ENCODE peak calls at places on chromosomes 2 and 18, in ten cellular contexts. One of them, this sample, is unnamed.

GRCh38 chr18:51078026-51078425 is 48.0 kb downstream of the SMAD4 start:
- DNase-seq in CD4-positive, alpha-beta memory T cell: no peak
- DNase-seq in ovary: no peak
- DNase-seq in prostate gland: no peak
- DNase-seq in cardiac fibroblast: no peak
- DNase-seq in kidney: no peak
- DNase-seq in CD8-positive, alpha-beta memory T cell: no peak
- DNase-seq in lower lobe of right lung: no peak
- DNase-seq in pancreas: no peak
- DNase-seq in tibial artery: no peak
- DNase-seq in this sample: no peak

GRCh38 chr18:54769526-54770464 is 58.5 kb upstream of the RAB27B start:
- DNase-seq in CD4-positive, alpha-beta memory T cell: no peak
- DNase-seq in ovary: no peak
- DNase-seq in prostate gland: no peak
- DNase-seq in cardiac fibroblast: peak; percentile 19
- DNase-seq in kidney: no peak
- DNase-seq in CD8-positive, alpha-beta memory T cell: no peak
- DNase-seq in lower lobe of right lung: no peak
- DNase-seq in pancreas: no peak
- DNase-seq in tibial artery: no peak
- DNase-seq in this sample: no peak

GRCh38 chr2:33321236-33321731 is 155.2 kb upstream of the RASGRP3 start:
- DNase-seq in CD4-positive, alpha-beta memory T cell: no peak
- DNase-seq in ovary: no peak
- DNase-seq in prostate gland: no peak
- DNase-seq in cardiac fibroblast: peak; percentile 63
- DNase-seq in kidney: no peak
- DNase-seq in CD8-positive, alpha-beta memory T cell: no peak
- DNase-seq in lower lobe of right lung: no peak
- DNase-seq in pancreas: no peak
- DNase-seq in tibial artery: no peak
- DNase-seq in this sample: peak; percentile 73

GRCh38 chr2:71935291-71935848 is 212.3 kb downstream of the CYP26B1 start:
- DNase-seq in CD4-positive, alpha-beta memory T cell: no peak
- DNase-seq in ovary: no peak
- DNase-seq in prostate gland: peak; percentile 70
- DNase-seq in cardiac fibroblast: peak; percentile 84
- DNase-seq in kidney: peak; percentile 91
- DNase-seq in CD8-positive, alpha-beta memory T cell: no peak
- DNase-seq in lower lobe of right lung: no peak
- DNase-seq in pancreas: no peak
- DNase-seq in tibial artery: peak; percentile 93
- DNase-seq in this sample: peak; percentile 8

GRCh38 chr18:22609642-22610041 is 191.9 kb upstream of the CTAGE1 start:
- DNase-seq in CD4-positive, alpha-beta memory T cell: no peak
- DNase-seq in ovary: peak; percentile 38
- DNase-seq in prostate gland: no peak
- DNase-seq in cardiac fibroblast: peak; percentile 43
- DNase-seq in kidney: no peak
- DNase-seq in CD8-positive, alpha-beta memory T cell: no peak
- DNase-seq in lower lobe of right lung: peak; percentile 58
- DNase-seq in pancreas: no peak
- DNase-seq in tibial artery: no peak
- DNase-seq in this sample: peak; percentile 29

GRCh38 chr2:172953970-172954852 is 121.4 kb upstream of the MAP3K20 start:
- DNase-seq in CD4-positive, alpha-beta memory T cell: no peak
- DNase-seq in ovary: no peak
- DNase-seq in prostate gland: no peak
- DNase-seq in cardiac fibroblast: peak; percentile 62
- DNase-seq in kidney: no peak
- DNase-seq in CD8-positive, alpha-beta memory T cell: no peak
- DNase-seq in lower lobe of right lung: no peak
- DNase-seq in pancreas: no peak
- DNase-seq in tibial artery: no peak
- DNase-seq in this sample: no peak

GRCh38 chr2:65128297-65129190 is 1.4 kb downstream of the RAB1A start:
- DNase-seq in CD4-positive, alpha-beta memory T cell: no peak
- DNase-seq in ovary: no peak
- DNase-seq in prostate gland: peak; percentile 14
- DNase-seq in cardiac fibroblast: peak; percentile 62
- DNase-seq in kidney: no peak
- DNase-seq in CD8-positive, alpha-beta memory T cell: no peak
- DNase-seq in lower lobe of right lung: no peak
- DNase-seq in pancreas: no peak
- DNase-seq in tibial artery: peak; percentile 74
- DNase-seq in this sample: peak; percentile 23

GRCh38 chr18:55862693-55863485 is 274.9 kb upstream of the TCF4 start:
- DNase-seq in CD4-positive, alpha-beta memory T cell: no peak
- DNase-seq in ovary: no peak
- DNase-seq in prostate gland: no peak
- DNase-seq in cardiac fibroblast: no peak
- DNase-seq in kidney: no peak
- DNase-seq in CD8-positive, alpha-beta memory T cell: no peak
- DNase-seq in lower lobe of right lung: no peak
- DNase-seq in pancreas: no peak
- DNase-seq in tibial artery: no peak
- DNase-seq in this sample: no peak

GRCh38 chr2:168087406-168087805 is 160.0 kb downstream of the STK39 start:
- DNase-seq in CD4-positive, alpha-beta memory T cell: no peak
- DNase-seq in ovary: no peak
- DNase-seq in prostate gland: peak; percentile 15
- DNase-seq in cardiac fibroblast: no peak
- DNase-seq in kidney: no peak
- DNase-seq in CD8-positive, alpha-beta memory T cell: no peak
- DNase-seq in lower lobe of right lung: no peak
- DNase-seq in pancreas: no peak
- DNase-seq in tibial artery: no peak
- DNase-seq in this sample: no peak

GRCh38 chr2:171315781-171316180 is 118.0 kb downstream of the METTL8 start:
- DNase-seq in CD4-positive, alpha-beta memory T cell: no peak
- DNase-seq in ovary: no peak
- DNase-seq in prostate gland: no peak
- DNase-seq in cardiac fibroblast: no peak
- DNase-seq in kidney: no peak
- DNase-seq in CD8-positive, alpha-beta memory T cell: no peak
- DNase-seq in lower lobe of right lung: no peak
- DNase-seq in pancreas: no peak
- DNase-seq in tibial artery: no peak
- DNase-seq in this sample: no peak

GRCh38 chr18:39840406-39840805 is 2114.6 kb upstream of the PIK3C3 start:
- DNase-seq in CD4-positive, alpha-beta memory T cell: no peak
- DNase-seq in ovary: peak; percentile 30
- DNase-seq in prostate gland: no peak
- DNase-seq in cardiac fibroblast: peak; percentile 83
- DNase-seq in kidney: no peak
- DNase-seq in CD8-positive, alpha-beta memory T cell: no peak
- DNase-seq in lower lobe of right lung: no peak
- DNase-seq in pancreas: no peak
- DNase-seq in tibial artery: no peak
- DNase-seq in this sample: peak; percentile 91

GRCh38 chr18:51610481-51610880 is 413.0 kb upstream of the MEX3C start:
- DNase-seq in CD4-positive, alpha-beta memory T cell: no peak
- DNase-seq in ovary: no peak
- DNase-seq in prostate gland: no peak
- DNase-seq in cardiac fibroblast: no peak
- DNase-seq in kidney: no peak
- DNase-seq in CD8-positive, alpha-beta memory T cell: no peak
- DNase-seq in lower lobe of right lung: no peak
- DNase-seq in pancreas: no peak
- DNase-seq in tibial artery: no peak
- DNase-seq in this sample: no peak

GRCh38 chr2:30122362-30122761 is 24.4 kb upstream of the YPEL5 start:
- DNase-seq in CD4-positive, alpha-beta memory T cell: no peak
- DNase-seq in ovary: no peak
- DNase-seq in prostate gland: no peak
- DNase-seq in cardiac fibroblast: no peak
- DNase-seq in kidney: no peak
- DNase-seq in CD8-positive, alpha-beta memory T cell: no peak
- DNase-seq in lower lobe of right lung: no peak
- DNase-seq in pancreas: peak; percentile 21
- DNase-seq in tibial artery: no peak
- DNase-seq in this sample: no peak

GRCh38 chr2:236769981-236770671 is 200.5 kb downstream of the ACKR3 start:
- DNase-seq in CD4-positive, alpha-beta memory T cell: no peak
- DNase-seq in ovary: no peak
- DNase-seq in prostate gland: no peak
- DNase-seq in cardiac fibroblast: peak; percentile 96
- DNase-seq in kidney: no peak
- DNase-seq in CD8-positive, alpha-beta memory T cell: no peak
- DNase-seq in lower lobe of right lung: no peak
- DNase-seq in pancreas: no peak
- DNase-seq in tibial artery: no peak
- DNase-seq in this sample: peak; percentile 99

GRCh38 chr2:43222472-43223146 is 3.8 kb downstream of the ZFP36L2 start:
- DNase-seq in CD4-positive, alpha-beta memory T cell: no peak
- DNase-seq in ovary: no peak
- DNase-seq in prostate gland: no peak
- DNase-seq in cardiac fibroblast: peak; percentile 59
- DNase-seq in kidney: no peak
- DNase-seq in CD8-positive, alpha-beta memory T cell: no peak
- DNase-seq in lower lobe of right lung: peak; percentile 12
- DNase-seq in pancreas: no peak
- DNase-seq in tibial artery: no peak
- DNase-seq in this sample: peak; percentile 36

GRCh38 chr2:146576301-146576700 is 1268.5 kb upstream of the ACVR2A start:
- DNase-seq in CD4-positive, alpha-beta memory T cell: no peak
- DNase-seq in ovary: no peak
- DNase-seq in prostate gland: no peak
- DNase-seq in cardiac fibroblast: peak; percentile 3
- DNase-seq in kidney: no peak
- DNase-seq in CD8-positive, alpha-beta memory T cell: no peak
- DNase-seq in lower lobe of right lung: no peak
- DNase-seq in pancreas: no peak
- DNase-seq in tibial artery: no peak
- DNase-seq in this sample: no peak

GRCh38 chr2:231687133-231687852 is 21.0 kb upstream of the PTMA start:
- DNase-seq in CD4-positive, alpha-beta memory T cell: no peak
- DNase-seq in ovary: no peak
- DNase-seq in prostate gland: no peak
- DNase-seq in cardiac fibroblast: peak; percentile 30
- DNase-seq in kidney: peak; percentile 85
- DNase-seq in CD8-positive, alpha-beta memory T cell: peak; percentile 47
- DNase-seq in lower lobe of right lung: peak; percentile 82
- DNase-seq in pancreas: peak; percentile 84
- DNase-seq in tibial artery: no peak
- DNase-seq in this sample: peak; percentile 17
- H3K4me3 ChIP-seq in CD4-positive, alpha-beta memory T cell: no peak overlapping the region
- H3K4me3 ChIP-seq in ovary: no peak overlapping the region
- H3K4me3 ChIP-seq in prostate gland: no peak overlapping the region
- H3K4me3 ChIP-seq in cardiac fibroblast: no peak overlapping the region
- H3K4me3 ChIP-seq in kidney: no peak overlapping the region
- H3K4me3 ChIP-seq in CD8-positive, alpha-beta memory T cell: no peak overlapping the region
- H3K4me3 ChIP-seq in lower lobe of right lung: no peak overlapping the region
- H3K4me3 ChIP-seq in pancreas: no peak overlapping the region
- H3K4me3 ChIP-seq in tibial artery: no peak overlapping the region
- H3K4me3 ChIP-seq in this sample: no peak overlapping the region

DNA sequence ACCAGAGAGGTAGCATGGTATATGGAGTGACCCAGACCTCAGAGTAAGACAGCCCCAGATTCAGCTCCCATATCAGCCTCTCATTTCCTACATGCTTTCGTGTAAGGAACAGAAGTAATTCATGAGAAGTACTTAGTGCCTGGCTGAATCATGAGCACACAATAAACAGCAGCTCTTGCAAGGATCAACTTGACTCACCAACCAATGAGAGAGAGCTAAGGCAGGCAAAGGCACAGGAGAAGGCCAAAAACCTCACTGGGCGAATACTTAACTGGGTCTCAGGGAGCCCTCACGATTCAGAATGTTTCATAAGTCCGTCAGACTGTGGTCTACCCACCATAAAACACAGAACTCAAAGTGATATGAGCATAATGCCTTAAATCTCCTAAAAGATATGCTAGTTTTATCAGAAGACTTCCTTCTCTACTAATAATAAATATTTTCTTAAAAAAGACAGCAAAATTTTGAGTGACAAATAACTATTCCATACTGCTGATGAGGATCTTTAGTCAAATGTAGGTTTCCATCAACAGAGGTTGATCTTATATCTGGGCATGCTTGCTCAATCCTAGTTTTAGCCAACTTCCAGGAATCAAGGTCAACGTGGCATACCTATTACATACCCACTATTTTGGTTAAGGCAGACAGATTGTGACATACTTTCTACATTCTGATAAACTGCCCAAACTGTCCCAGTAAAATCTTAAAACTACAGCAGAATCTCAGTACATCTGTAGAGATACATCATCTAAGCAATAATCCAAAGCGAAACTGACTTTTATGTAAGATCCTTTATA is 34.9 kb downstream of the IMMT start:
- DNase-seq in CD4-positive, alpha-beta memory T cell: no peak
- DNase-seq in ovary: no peak
- DNase-seq in prostate gland: no peak
- DNase-seq in cardiac fibroblast: no peak
- DNase-seq in kidney: no peak
- DNase-seq in CD8-positive, alpha-beta memory T cell: no peak
- DNase-seq in lower lobe of right lung: no peak
- DNase-seq in pancreas: no peak
- DNase-seq in tibial artery: no peak
- DNase-seq in this sample: no peak
- H3K4me3 ChIP-seq in CD4-positive, alpha-beta memory T cell: no peak overlapping the region
- H3K4me3 ChIP-seq in ovary: no peak overlapping the region
- H3K4me3 ChIP-seq in prostate gland: no peak overlapping the region
- H3K4me3 ChIP-seq in cardiac fibroblast: no peak overlapping the region
- H3K4me3 ChIP-seq in kidney: no peak overlapping the region
- H3K4me3 ChIP-seq in CD8-positive, alpha-beta memory T cell: no peak overlapping the region
- H3K4me3 ChIP-seq in lower lobe of right lung: no peak overlapping the region
- H3K4me3 ChIP-seq in pancreas: no peak overlapping the region
- H3K4me3 ChIP-seq in tibial artery: no peak overlapping the region
- H3K4me3 ChIP-seq in this sample: no peak overlapping the region

GRCh38 chr2:47222813-47223564 is 67.9 kb upstream of the STPG4 start:
- DNase-seq in CD4-positive, alpha-beta memory T cell: no peak
- DNase-seq in ovary: no peak
- DNase-seq in prostate gland: no peak
- DNase-seq in cardiac fibroblast: no peak
- DNase-seq in kidney: no peak
- DNase-seq in CD8-positive, alpha-beta memory T cell: no peak
- DNase-seq in lower lobe of right lung: no peak
- DNase-seq in pancreas: no peak
- DNase-seq in tibial artery: no peak
- DNase-seq in this sample: no peak
- H3K4me3 ChIP-seq in CD4-positive, alpha-beta memory T cell: no peak overlapping the region
- H3K4me3 ChIP-seq in ovary: no peak overlapping the region
- H3K4me3 ChIP-seq in prostate gland: no peak overlapping the region
- H3K4me3 ChIP-seq in cardiac fibroblast: no peak overlapping the region
- H3K4me3 ChIP-seq in kidney: no peak overlapping the region
- H3K4me3 ChIP-seq in CD8-positive, alpha-beta memory T cell: no peak overlapping the region
- H3K4me3 ChIP-seq in lower lobe of right lung: no peak overlapping the region
- H3K4me3 ChIP-seq in pancreas: no peak overlapping the region
- H3K4me3 ChIP-seq in tibial artery: no peak overlapping the region
- H3K4me3 ChIP-seq in this sample: no peak overlapping the region

DNA sequence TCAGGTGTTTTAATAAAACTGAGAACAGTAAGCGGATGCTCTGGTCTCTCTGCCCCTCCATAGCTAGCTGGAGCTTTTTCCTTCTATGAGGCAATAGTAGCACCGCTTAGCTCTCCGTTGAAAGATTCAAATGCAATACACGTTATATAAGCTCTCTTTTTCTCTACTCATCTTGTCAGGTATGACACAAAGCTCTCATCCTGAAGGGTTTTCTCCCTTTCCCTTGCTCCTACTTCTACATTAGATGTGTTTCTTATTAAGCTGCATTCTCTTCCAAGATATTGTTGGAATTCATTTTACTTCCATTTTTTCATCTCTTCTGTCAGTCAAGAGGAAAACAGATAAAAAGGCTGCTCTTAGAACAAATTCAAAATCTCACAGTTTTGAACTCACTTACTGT is 434.6 kb upstream of the DDX18 start:
- DNase-seq in CD4-positive, alpha-beta memory T cell: no peak
- DNase-seq in ovary: no peak
- DNase-seq in prostate gland: no peak
- DNase-seq in cardiac fibroblast: no peak
- DNase-seq in kidney: no peak
- DNase-seq in CD8-positive, alpha-beta memory T cell: no peak
- DNase-seq in lower lobe of right lung: no peak
- DNase-seq in pancreas: no peak
- DNase-seq in tibial artery: no peak
- DNase-seq in this sample: no peak
- H3K4me3 ChIP-seq in CD4-positive, alpha-beta memory T cell: no peak overlapping the region
- H3K4me3 ChIP-seq in ovary: no peak overlapping the region
- H3K4me3 ChIP-seq in prostate gland: no peak overlapping the region
- H3K4me3 ChIP-seq in cardiac fibroblast: no peak overlapping the region
- H3K4me3 ChIP-seq in kidney: no peak overlapping the region
- H3K4me3 ChIP-seq in CD8-positive, alpha-beta memory T cell: no peak overlapping the region
- H3K4me3 ChIP-seq in lower lobe of right lung: no peak overlapping the region
- H3K4me3 ChIP-seq in pancreas: no peak overlapping the region
- H3K4me3 ChIP-seq in tibial artery: no peak overlapping the region
- H3K4me3 ChIP-seq in this sample: no peak overlapping the region